ENCODE peak calls at places on chromosomes 16 and 17, in six cellular contexts. O is uterus, H is heart right ventricle, L is A549, I is left lung, X is fibroblast of lung. Y is an unnamed sample. For H3K4me1, the result is how much of the 10 kb centered on the place peaks cover.

GRCh38 chr17:17784599-17785264 is 52.1 kb downstream of the SREBF1 start:
- DNase-seq in O (no peak), H (no peak), L (peak), I (no peak), X (no peak), Y (peak)

GRCh38 chr16:14303182-14303618 is 232.1 kb downstream of the MRTFB start:
- DNase-seq in O (no peak), H (no peak), L (no peak), I (no peak), X (peak), Y (no peak)

GRCh38 chr16:80202831-80203230 is 338.0 kb upstream of the DYNLRB2 start:
- DNase-seq in O (no peak), H (no peak), L (no peak), I (no peak), X (no peak), Y (no peak)

GRCh38 chr17:77390870-77391269 is 250.1 kb downstream of the SEC14L1 start:
- DNase-seq in O (no peak), H (no peak), L (no peak), I (no peak), X (peak), Y (no peak)

GRCh38 chr16:88316151-88316550 is 66.6 kb upstream of the ZNF469 start:
- DNase-seq in O (no peak), H (no peak), L (no peak), I (no peak), X (no peak), Y (no peak)

GRCh38 chr16:8885674-8886592 is 3.8 kb downstream of the LITAFD start:
- DNase-seq in O (no peak), H (no peak), L (no peak), I (no peak), X (peak), Y (peak)

GRCh38 chr16:77918792-77919707 is 103.3 kb upstream of the CLEC3A start:
- DNase-seq in O (no peak), H (no peak), L (peak), I (no peak), X (peak), Y (no peak)

GRCh38 chr17:36506831-36507230 is 20.4 kb downstream of the ZNHIT3 start:
- DNase-seq in O (no peak), H (no peak), L (no peak), I (no peak), X (no peak), Y (no peak)

GRCh38 chr16:49661465-49662187 is 194.3 kb downstream of the ZNF423 start:
- DNase-seq in O (no peak), H (no peak), L (no peak), I (no peak), X (peak), Y (no peak)

GRCh38 chr16:79253100-79253631 is 347.4 kb downstream of the MAF start:
- DNase-seq in O (peak), H (no peak), L (no peak), I (no peak), X (no peak), Y (peak)

GRCh38 chr17:82943751-82944150 is 103.9 kb upstream of the ZNF750 start:
- DNase-seq in O (no peak), H (no peak), L (no peak), I (no peak), X (no peak), Y (no peak)

GRCh38 chr16:9007177-9007794 is 43.6 kb upstream of the USP7 start:
- DNase-seq in O (no peak), H (no peak), L (no peak), I (no peak), X (peak), Y (no peak)

GRCh38 chr17:50689956-50690886 is 17.5 kb downstream of the ANKRD40 start:
- DNase-seq in O (no peak), H (no peak), L (peak), I (no peak), X (peak), Y (no peak)

GRCh38 chr16:65339062-65339461 is 217.2 kb upstream of the CDH11 start:
- DNase-seq in O (no peak), H (no peak), L (no peak), I (no peak), X (peak), Y (no peak)

GRCh38 chr17:49746791-49747490 is 17.0 kb downstream of the FAM117A start:
- DNase-seq in O (no peak), H (no peak), L (no peak), I (no peak), X (no peak), Y (no peak)

GRCh38 chr17:77131919-77132318 is 8.8 kb upstream of the SEC14L1 start:
- DNase-seq in O (no peak), H (no peak), L (no peak), I (no peak), X (no peak), Y (peak)

GRCh38 chr16:57385083-57385482 is 12.8 kb downstream of the CX3CL1 start:
- DNase-seq in O (no peak), H (no peak), L (no peak), I (no peak), X (no peak), Y (no peak)

GRCh38 chr16:983044-984030 is 1.8 kb downstream of the SOX8 start:
- DNase-seq in O (no peak), H (no peak), L (peak), I (no peak), X (no peak), Y (no peak)

GRCh38 chr17:59844884-59845594 is 47.7 kb downstream of the TUBD1 start:
- DNase-seq in O (no peak), H (no peak), L (peak), I (no peak), X (peak), Y (no peak)

GRCh38 chr16:68951991-68952877 is 108.9 kb downstream of the TANGO6 start:
- DNase-seq in O (no peak), H (no peak), L (no peak), I (no peak), X (peak), Y (no peak)

GRCh38 chr17:2949469-2950044 is 113.8 kb downstream of the OR1D5 start:
- DNase-seq in O (no peak), H (no peak), L (peak), I (no peak), X (peak), Y (peak)

GRCh38 chr17:78608804-78609186 is 31.6 kb upstream of the DNAH17 start:
- DNase-seq in O (no peak), H (no peak), L (no peak), I (no peak), X (no peak), Y (no peak)

GRCh38 chr16:31407406-31407805 is 14.3 kb downstream of the ITGAD start:
- DNase-seq in O (no peak), H (no peak), L (no peak), I (no peak), X (no peak), Y (no peak)

GRCh38 chr16:3968556-3968955 is 88.0 kb upstream of the CREBBP start:
- DNase-seq in O (no peak), H (no peak), L (no peak), I (no peak), X (no peak), Y (no peak)

GRCh38 chr17:48223945-48224344 is 116.4 kb downstream of the SNX11 start:
- DNase-seq in O (no peak), H (no peak), L (no peak), I (no peak), X (no peak), Y (no peak)
- H3K4me3 ChIP-seq in O (no peak), H (no peak), L (no peak), I (no peak), X (no peak), Y (no peak)

GRCh38 chr17:38749222-38750043 is 1.3 kb upstream of the PCGF2 start:
- DNase-seq in O (peak), H (peak), L (peak), I (peak), X (peak), Y (peak)
- H3K4me1 ChIP-seq in O (under half), H (under half), L (under half), I (under half), X (under half), Y (half or more)

DNA sequence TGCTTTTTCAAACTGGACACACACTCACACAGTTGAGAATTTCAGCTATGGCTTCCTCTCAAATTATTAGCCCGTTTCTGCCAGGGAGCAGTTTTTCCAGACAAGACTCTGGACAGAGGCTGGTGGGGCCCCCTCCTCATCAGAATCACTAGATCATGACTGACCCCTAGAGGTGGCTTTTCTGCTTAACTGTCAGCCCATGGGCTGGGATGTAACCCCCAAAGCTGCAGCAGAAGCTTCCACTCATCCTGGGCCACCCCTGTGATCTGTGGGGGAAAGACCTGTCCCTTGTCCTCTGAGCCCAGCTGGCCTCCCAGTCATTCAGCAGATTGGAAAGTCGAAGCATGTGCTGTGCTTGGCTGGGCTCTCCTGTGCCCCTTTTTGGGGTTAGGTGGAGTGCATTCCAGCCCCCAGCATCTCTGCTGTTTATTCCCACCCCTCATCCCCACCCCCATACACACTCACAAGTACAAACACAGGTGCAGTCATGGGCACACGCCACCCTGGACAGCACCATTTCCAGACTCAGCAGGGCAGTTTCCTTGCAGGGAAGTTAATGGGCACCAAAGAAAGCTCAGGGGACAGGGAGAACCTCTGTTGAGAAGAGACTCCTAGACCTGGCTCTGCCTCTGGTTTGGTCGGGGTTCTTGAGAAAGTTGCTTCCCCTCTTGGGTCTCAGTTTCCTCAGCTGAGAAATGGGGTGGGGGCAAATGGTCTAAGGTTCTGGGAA is 77.6 kb upstream of the RBL2 start:
- DNase-seq in O (no peak), H (no peak), L (no peak), I (no peak), X (no peak), Y (no peak)
- TF ChIP-seq CTCF in O (no peak), H (no peak), L (no peak), I (no peak), X (no peak), Y (no peak)

GRCh38 chr16:75714661-75715060 is 11.6 kb downstream of the CPHXL start:
- DNase-seq in O (no peak), H (no peak), L (no peak), I (no peak), X (no peak), Y (no peak)
- H3K4me3 ChIP-seq in O (no peak), H (no peak), L (no peak), I (no peak), X (no peak), Y (no peak)

DNA sequence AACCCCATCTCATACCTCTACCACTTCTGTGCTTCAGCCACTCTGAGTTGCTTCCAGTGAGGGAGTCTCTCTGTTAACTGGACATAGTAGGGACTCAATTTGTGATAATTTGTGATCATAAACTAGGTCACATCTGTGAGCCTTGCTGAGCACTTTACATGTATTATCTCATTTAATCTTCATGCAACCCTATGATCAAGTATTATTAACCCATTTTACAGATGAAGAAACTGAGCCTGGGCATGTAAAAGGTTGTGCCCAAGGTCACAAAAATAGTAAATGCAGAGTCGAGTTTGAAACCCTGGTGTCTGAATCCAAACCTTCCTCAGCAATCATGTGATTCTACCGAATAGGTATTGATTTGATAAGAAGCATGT is 18.6 kb downstream of the PDP2 start:
- DNase-seq in O (no peak), H (no peak), L (no peak), I (no peak), X (no peak), Y (no peak)
- H3K4me1 ChIP-seq in O (under half), H (under half), L (under half), I (under half), X (under half), Y (under half)